ENCODE peak calls at places on chromosomes 12 and 14, in eight cellular contexts. T is body of pancreas, P is transverse colon, D is bronchial epithelial cell, Q is endodermal cell, L is testis, X is AG04450, G is mucosa of descending colon. B is an unnamed sample.

GRCh38 chr12:113334786-113335539 is at the start of gene SLC8B1:
- DNase-seq in L (peak), D (peak), Q (peak), P (peak), G (peak), X (peak), T (peak), B (peak)

GRCh38 chr12:47225356-47225755 is 145.6 kb upstream of the AMIGO2 start:
- DNase-seq in X (no peak), L (no peak), D (no peak), P (no peak), G (no peak), T (no peak), Q (no peak), B (no peak)

GRCh38 chr12:55724226-55724939 is 4.2 kb downstream of the RDH5 start:
- DNase-seq in P (peak), X (no peak), D (peak), T (peak), L (peak), Q (peak), G (peak), B (peak)

GRCh38 chr12:70842942-70843341 is 77.6 kb downstream of the PTPRR start:
- DNase-seq in D (no peak), L (no peak), P (no peak), G (no peak), X (no peak), Q (no peak), T (no peak), B (no peak)

GRCh38 chr12:48861111-48861510 is 4.6 kb downstream of the RND1 start:
- DNase-seq in L (no peak), G (no peak), Q (no peak), P (no peak), D (peak), X (no peak), T (no peak), B (no peak)

GRCh38 chr14:65072256-65072655 is 30.1 kb downstream of the MAX start:
- DNase-seq in L (no peak), G (no peak), P (no peak), Q (no peak), T (no peak), X (no peak), D (no peak), B (peak)

GRCh38 chr14:23712287-23712686 is 76.1 kb downstream of the DHRS2 start:
- DNase-seq in P (no peak), T (no peak), X (no peak), Q (no peak), G (no peak), D (no peak), L (no peak), B (no peak)

GRCh38 chr12:90203556-90203955 is 494.9 kb upstream of the ATP2B1 start:
- DNase-seq in T (no peak), G (no peak), Q (no peak), X (no peak), D (no peak), P (no peak), L (no peak), B (no peak)

GRCh38 chr12:6548556-6549378 is 7.1 kb downstream of the IFFO1 start:
- DNase-seq in L (no peak), D (peak), T (no peak), Q (no peak), X (no peak), P (no peak), G (peak), B (peak)

GRCh38 chr14:32728957-32729356 is 209.7 kb upstream of the NPAS3 start:
- DNase-seq in G (no peak), D (no peak), L (no peak), X (no peak), P (no peak), Q (no peak), T (no peak), B (no peak)

GRCh38 chr14:91082282-91082681 is 21.8 kb upstream of the RPS6KA5 start:
- DNase-seq in X (no peak), P (no peak), Q (no peak), T (no peak), D (no peak), L (no peak), G (no peak), B (no peak)

GRCh38 chr12:100738086-100738485 is 56.5 kb upstream of the ANO4 start:
- DNase-seq in G (no peak), X (no peak), D (no peak), Q (no peak), L (no peak), T (no peak), P (no peak), B (no peak)

GRCh38 chr12:130354407-130354806 is 16.7 kb downstream of the PIWIL1 start:
- DNase-seq in L (no peak), G (no peak), X (no peak), P (no peak), T (no peak), Q (peak), D (no peak), B (no peak)

GRCh38 chr12:42692749-42693148 is 103.2 kb upstream of the PRICKLE1 start:
- DNase-seq in G (no peak), T (no peak), X (no peak), Q (no peak), P (no peak), L (no peak), D (no peak), B (no peak)

GRCh38 chr14:67221248-67221981 is 19.8 kb upstream of the PALS1 start:
- DNase-seq in L (no peak), P (peak), G (no peak), X (peak), T (no peak), D (peak), Q (no peak), B (peak)

GRCh38 chr14:51484491-51484890 is 167.2 kb upstream of the FRMD6 start:
- DNase-seq in Q (no peak), L (no peak), G (no peak), P (no peak), T (no peak), D (no peak), X (no peak), B (peak)

GRCh38 chr14:44712095-44712822 is 205.2 kb upstream of the FSCB start:
- DNase-seq in D (no peak), P (no peak), L (no peak), T (no peak), G (no peak), X (no peak), Q (peak), B (no peak)

GRCh38 chr14:56659964-56660551 is 80.5 kb downstream of the TMEM260 start:
- DNase-seq in Q (no peak), D (peak), X (peak), L (no peak), T (no peak), P (no peak), G (no peak), B (peak)

GRCh38 chr12:18339633-18340032 is 78.3 kb downstream of the PIK3C2G start:
- DNase-seq in D (no peak), T (no peak), P (no peak), X (no peak), L (no peak), G (no peak), Q (no peak), B (no peak)

GRCh38 chr12:51846911-51847829 is 1.3 kb downstream of the FIGNL2 start:
- DNase-seq in T (peak), G (no peak), D (no peak), P (peak), X (no peak), L (peak), Q (peak), B (peak)

GRCh38 chr14:68715032-68715924 is 77.6 kb downstream of the ZFP36L1 start:
- DNase-seq in X (no peak), D (peak), P (no peak), T (no peak), G (no peak), L (no peak), Q (no peak), B (peak)

GRCh38 chr14:87522575-87522974 is 470.4 kb downstream of the GALC start:
- DNase-seq in X (no peak), D (peak), L (no peak), G (no peak), Q (peak), T (peak), P (no peak), B (no peak)

GRCh38 chr14:52235866-52236510 is 31.5 kb upstream of the PTGDR start:
- DNase-seq in L (no peak), Q (no peak), X (no peak), G (no peak), D (no peak), T (no peak), P (no peak), B (no peak)

GRCh38 chr12:59724011-59724703 is 128.3 kb downstream of the SLC16A7 start:
- DNase-seq in T (no peak), G (no peak), L (no peak), X (no peak), Q (no peak), P (no peak), D (peak), B (no peak)

GRCh38 chr12:6606331-6607131 is 648 bp downstream of the CHD4 start:
- DNase-seq in Q (peak), X (no peak), P (peak), T (peak), D (no peak), L (peak), G (peak), B (no peak)

GRCh38 chr14:22520235-22520634 is 68.8 kb downstream of the DAD1 start:
- DNase-seq in Q (no peak), X (peak), P (no peak), T (no peak), D (peak), G (no peak), L (no peak), B (peak)
- H3K4me3 ChIP-seq in Q (no peak), X (peak), P (no peak), T (no peak), D (no peak), G (no peak), L (no peak), B (no peak)

GRCh38 chr14:74478996-74479635 is 14.0 kb downstream of the NPC2 start:
- DNase-seq in L (no peak), D (peak), X (no peak), P (no peak), T (no peak), Q (peak), G (no peak), B (peak)
- TF ChIP-seq CTCF in L (peak), D (peak), X (peak), P (peak), T (peak), Q (peak), G (no peak), B (peak)

DNA sequence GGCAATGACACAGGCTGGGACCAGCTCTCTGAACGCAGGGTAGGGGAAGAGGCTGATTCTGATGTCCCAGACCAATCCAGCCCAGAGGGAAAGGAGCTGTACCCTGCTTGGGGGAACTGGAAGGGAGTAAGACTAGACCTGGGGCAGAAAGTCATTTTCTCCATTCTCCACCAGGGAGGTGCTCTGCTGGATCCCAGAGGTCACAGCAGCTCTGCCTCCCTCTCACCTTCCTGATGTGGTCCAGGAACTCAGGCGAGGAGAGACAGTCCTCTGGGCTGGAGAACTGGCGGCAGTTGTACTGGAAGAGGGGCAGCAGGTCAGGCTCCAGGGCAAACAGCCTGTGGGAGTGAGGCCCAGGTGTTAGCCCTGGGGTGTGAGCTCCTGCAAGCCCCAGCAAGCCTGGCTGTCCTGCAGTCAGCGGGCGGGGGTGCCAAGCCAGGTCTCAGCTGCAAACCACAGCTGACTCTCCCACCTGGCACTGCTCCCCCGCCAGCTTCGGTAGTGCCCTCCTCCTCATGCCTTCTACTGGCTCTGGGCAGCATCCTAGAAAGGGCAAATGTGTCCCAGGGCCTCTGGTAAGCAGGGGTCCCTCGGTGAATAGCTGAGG is 1.9 kb downstream of the NGB start:
- DNase-seq in G (no peak), D (peak), P (no peak), T (peak), X (no peak), Q (peak), L (no peak), B (no peak)
- H3K4me3 ChIP-seq in G (no peak), D (no peak), P (no peak), T (no peak), X (no peak), Q (no peak), L (no peak), B (no peak)

DNA sequence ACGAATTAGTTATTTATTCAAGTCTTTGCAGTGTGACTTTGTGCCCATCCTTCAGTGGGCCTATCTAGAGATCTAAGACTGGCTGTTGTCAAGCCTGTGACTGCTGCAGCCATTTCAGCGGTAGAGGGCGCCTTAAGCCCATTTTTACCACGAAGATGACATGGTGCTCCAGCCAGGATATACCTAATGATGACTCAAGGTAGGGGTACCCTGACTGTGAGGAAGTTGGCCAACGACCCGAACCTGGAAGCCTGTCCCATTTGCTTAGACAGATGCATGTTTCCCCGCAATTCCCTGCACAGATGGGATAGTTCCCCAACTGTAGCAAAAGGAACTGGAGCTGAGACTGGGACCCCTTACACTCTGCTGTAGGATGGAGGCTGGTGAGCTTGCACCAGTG is 41.3 kb downstream of the RAB3IP start:
- DNase-seq in T (no peak), P (no peak), X (no peak), Q (peak), L (peak), G (no peak), D (peak), B (peak)
- TF ChIP-seq CTCF in T (no peak), P (no peak), X (peak), Q (peak), L (no peak), G (no peak), D (peak), B (peak)

GRCh38 chr12:31658743-31659086 is 773 bp upstream of the ETFBKMT start:
- DNase-seq in L (no peak), T (no peak), X (no peak), Q (no peak), G (no peak), D (no peak), P (no peak), B (no peak)
- H3K4me3 ChIP-seq in L (peak), T (no peak), X (peak), Q (peak), G (peak), D (peak), P (peak), B (peak)

GRCh38 chr14:94424371-94424770 is 28.2 kb downstream of the SERPINA11 start:
- DNase-seq in T (no peak), Q (no peak), G (no peak), L (no peak), X (no peak), D (no peak), P (no peak), B (no peak)

GRCh38 chr14:94427016-94427613 is 25.5 kb downstream of the SERPINA11 start:
- DNase-seq in P (no peak), T (no peak), G (no peak), L (no peak), D (peak), Q (no peak), X (no peak), B (no peak)

GRCh38 chr14:94426526-94426925 is 26.1 kb downstream of the SERPINA11 start:
- DNase-seq in D (peak), P (no peak), T (no peak), Q (no peak), X (no peak), G (no peak), L (no peak), B (no peak)

GRCh38 chr14:94423465-94424056 is 29.0 kb downstream of the SERPINA11 start:
- DNase-seq in P (peak), X (no peak), L (peak), T (peak), Q (peak), D (peak), G (peak), B (peak)

DNA sequence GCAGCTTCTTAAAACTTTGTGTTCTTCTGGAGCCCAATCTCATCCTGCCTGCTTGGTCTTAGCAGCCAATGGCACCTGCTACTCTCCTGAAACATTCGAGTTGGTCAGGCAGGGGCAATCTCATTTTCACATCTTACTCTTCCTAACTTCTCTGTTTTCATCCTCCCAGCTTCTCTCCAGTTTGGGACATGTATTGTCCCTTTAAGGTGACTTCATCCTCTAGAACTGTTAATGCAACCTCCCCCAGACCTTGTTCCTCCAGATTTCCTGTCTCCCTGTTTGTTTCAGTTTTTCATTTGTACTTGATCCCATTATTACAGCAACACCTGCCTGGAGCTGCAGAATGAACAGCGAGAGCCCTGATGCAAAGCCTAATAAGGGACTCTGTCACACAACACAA is 31.3 kb downstream of the SERPINA11 start:
- DNase-seq in D (no peak), X (no peak), T (no peak), L (no peak), P (no peak), G (no peak), Q (no peak), B (no peak)
- TF ChIP-seq CTCF in D (no peak), X (no peak), T (no peak), L (no peak), P (no peak), G (no peak), Q (no peak), B (no peak)

GRCh38 chr14:63659726-63660125 is 18.1 kb upstream of the WDR89 start:
- DNase-seq in X (no peak), P (no peak), L (peak), Q (no peak), T (no peak), D (no peak), G (no peak), B (peak)
- H3K4me3 ChIP-seq in X (no peak), P (no peak), L (no peak), Q (no peak), T (no peak), D (no peak), G (no peak), B (no peak)

GRCh38 chr14:58641509-58641908 is 3.7 kb downstream of the DACT1 start:
- DNase-seq in L (no peak), T (no peak), G (no peak), Q (no peak), P (no peak), D (no peak), X (no peak), B (no peak)
- TF ChIP-seq CTCF in L (no peak), T (no peak), G (no peak), Q (peak), P (no peak), D (peak), X (no peak), B (no peak)

DNA sequence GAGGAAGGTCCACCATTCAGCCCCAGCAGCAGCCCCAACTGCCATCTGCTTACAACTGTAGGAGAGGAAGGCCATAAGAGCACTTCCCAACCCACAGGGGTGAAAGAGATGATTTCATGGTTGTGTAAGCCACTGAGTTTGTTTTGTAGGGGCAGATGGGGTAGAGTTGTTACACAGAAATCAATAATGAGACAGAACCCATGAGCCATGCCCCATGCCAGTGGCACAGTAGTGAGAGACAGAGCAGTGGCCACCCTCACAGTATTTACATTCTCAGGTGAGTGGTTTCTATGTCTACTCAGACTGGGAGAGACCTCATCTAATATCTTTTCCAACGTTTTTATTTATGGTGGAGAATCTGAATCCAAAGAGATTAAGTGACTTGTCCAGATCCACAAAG is 68.6 kb downstream of the NUAK1 start:
- DNase-seq in X (no peak), T (no peak), L (no peak), P (no peak), D (no peak), G (no peak), Q (peak), B (no peak)
- H3K4me3 ChIP-seq in X (no peak), T (no peak), L (no peak), P (no peak), D (no peak), G (no peak), Q (no peak), B (no peak)

GRCh38 chr12:121325922-121326396 is 26.3 kb downstream of the ANAPC5 start:
- DNase-seq in Q (peak), L (no peak), P (no peak), X (no peak), T (peak), G (no peak), D (no peak), B (no peak)
- TF ChIP-seq CTCF in Q (no peak), L (no peak), P (no peak), X (no peak), T (no peak), G (no peak), D (no peak), B (no peak)

B was measured in foreskin fibroblast.